ENCODE peak calls at places on chromosomes 7 and 10, in seven cellular contexts. R is thoracic aorta; T is thyroid gland; H is naive thymus-derived CD4-positive, alpha-beta T cell; S is caudate nucleus; F is keratinocyte; O is lower lobe of right lung. Q is an unnamed sample.

GRCh38 chr7:37432240-37432917 is 16.3 kb downstream of the ELMO1 start:
- DNase-seq in R (no peak), T (no peak), H (peak), S (no peak), F (no peak), O (no peak), Q (no peak)

GRCh38 chr7:105954711-105955110 is 8.4 kb upstream of the CDHR3 start:
- DNase-seq in R (no peak), T (no peak), H (no peak), S (no peak), F (no peak), O (no peak), Q (no peak)

GRCh38 chr7:74452748-74453320 is 872 bp upstream of the GTF2IRD1 start:
- DNase-seq in R (no peak), T (no peak), H (no peak), S (no peak), F (no peak), O (no peak), Q (no peak)

GRCh38 chr10:64571053-64571452 is 1049.9 kb downstream of the REEP3 start:
- DNase-seq in R (no peak), T (no peak), H (no peak), S (no peak), F (no peak), O (no peak), Q (no peak)

GRCh38 chr10:105150486-105150885 is 509.4 kb downstream of the SORCS3 start:
- DNase-seq in R (no peak), T (no peak), H (no peak), S (no peak), F (no peak), O (no peak), Q (no peak)

GRCh38 chr7:28625446-28625845 is 213.1 kb downstream of the CREB5 start:
- DNase-seq in R (no peak), T (no peak), H (no peak), S (no peak), F (no peak), O (no peak), Q (no peak)

GRCh38 chr7:111333010-111333409 is 229.3 kb downstream of the IMMP2L start:
- DNase-seq in R (no peak), T (no peak), H (no peak), S (no peak), F (no peak), O (no peak), Q (no peak)

GRCh38 chr10:131829156-131829930 is 71.5 kb upstream of the PPP2R2D start:
- DNase-seq in R (no peak), T (no peak), H (no peak), S (no peak), F (no peak), O (peak), Q (no peak)

GRCh38 chr7:52119537-52119936 is 802.9 kb upstream of the COBL start:
- DNase-seq in R (no peak), T (no peak), H (no peak), S (no peak), F (no peak), O (no peak), Q (no peak)

GRCh38 chr7:52114056-52114455 is 797.4 kb upstream of the COBL start:
- DNase-seq in R (no peak), T (no peak), H (no peak), S (no peak), F (no peak), O (no peak), Q (no peak)

DNA sequence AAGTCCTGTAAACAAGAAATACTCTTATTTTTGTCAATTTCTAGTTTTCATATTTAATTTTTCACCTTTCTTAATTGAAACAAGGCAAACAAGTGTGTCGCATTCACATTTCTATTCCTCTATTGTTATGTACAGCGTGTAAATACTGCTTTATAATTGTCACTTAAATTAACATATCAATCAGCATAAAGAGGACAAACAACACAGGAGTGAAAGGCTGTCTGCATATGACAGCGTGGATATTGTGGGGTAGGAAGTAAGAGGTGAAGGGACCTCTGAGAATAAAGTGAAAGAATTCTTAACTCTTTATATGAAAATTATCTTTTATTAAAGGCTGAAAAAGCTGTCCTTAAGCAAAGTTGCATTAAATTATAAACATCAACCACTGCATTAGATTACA is 797.9 kb upstream of the COBL start:
- DNase-seq in R (no peak), T (no peak), H (no peak), S (no peak), F (no peak), O (no peak), Q (no peak)
- H3K27ac ChIP-seq in R (no peak), T (no peak), H (no peak), S (no peak), F (no peak), O (no peak), Q (no peak)

GRCh38 chr7:140678081-140678815 is 5.5 kb downstream of the ADCK2 start:
- DNase-seq in R (no peak), T (no peak), H (no peak), S (no peak), F (no peak), O (no peak), Q (no peak)

GRCh38 chr7:140679186-140679585 is 6.4 kb downstream of the ADCK2 start:
- DNase-seq in R (no peak), T (no peak), H (no peak), S (no peak), F (no peak), O (no peak), Q (no peak)

GRCh38 chr7:140678816-140679130 is 6.0 kb downstream of the ADCK2 start:
- DNase-seq in R (no peak), T (no peak), H (no peak), S (no peak), F (no peak), O (no peak), Q (no peak)

GRCh38 chr7:140676303-140676702 is 3.6 kb downstream of the ADCK2 start:
- DNase-seq in R (no peak), T (no peak), H (no peak), S (no peak), F (no peak), O (no peak), Q (no peak)

DNA sequence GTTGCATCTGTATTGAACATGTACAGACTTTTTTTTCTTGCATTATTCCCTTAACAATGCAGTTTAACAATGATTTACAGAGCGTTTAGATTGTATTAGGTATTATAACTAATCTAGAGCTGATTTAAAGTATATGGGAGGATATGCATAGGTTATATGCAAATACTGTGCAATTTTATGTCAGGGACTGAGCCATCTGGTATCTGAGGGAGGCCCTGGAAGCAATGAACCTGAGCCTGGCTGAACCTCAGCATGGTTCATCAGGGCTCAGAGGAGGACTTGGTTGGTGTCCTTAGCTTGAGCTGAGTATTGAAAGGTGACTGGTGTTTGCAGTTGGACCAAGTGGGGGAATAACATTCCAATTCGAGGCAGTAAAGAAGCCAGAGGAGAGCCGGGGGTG is 4.8 kb downstream of the ADCK2 start:
- DNase-seq in R (no peak), T (no peak), H (no peak), S (no peak), F (no peak), O (no peak), Q (no peak)
- H3K27ac ChIP-seq in R (no peak), T (no peak), H (no peak), S (no peak), F (no peak), O (no peak), Q (no peak)

DNA sequence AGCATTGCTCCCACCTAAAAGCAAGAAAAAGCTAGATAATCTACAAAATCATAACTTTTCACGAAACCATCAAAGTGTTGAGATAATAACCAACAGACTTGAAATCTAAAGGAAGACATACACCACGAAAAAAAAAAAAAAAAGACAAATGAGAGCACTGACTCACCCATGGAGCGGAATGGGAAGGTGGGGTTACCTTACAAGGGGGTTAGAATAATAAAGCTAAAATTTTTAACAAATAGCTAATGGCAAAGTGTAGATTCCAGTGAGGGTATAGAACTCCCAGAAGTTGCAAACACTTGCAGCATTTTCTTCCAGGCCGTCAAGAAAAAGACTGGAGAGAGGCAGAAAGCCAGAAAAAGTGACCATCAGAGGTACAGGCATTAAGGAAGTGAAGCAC is 27.2 kb downstream of the IPMK start:
- DNase-seq in R (no peak), T (no peak), H (no peak), S (no peak), F (no peak), O (no peak), Q (no peak)
- H3K27ac ChIP-seq in R (no peak), T (no peak), H (no peak), S (no peak), F (no peak), O (no peak), Q (no peak)

DNA sequence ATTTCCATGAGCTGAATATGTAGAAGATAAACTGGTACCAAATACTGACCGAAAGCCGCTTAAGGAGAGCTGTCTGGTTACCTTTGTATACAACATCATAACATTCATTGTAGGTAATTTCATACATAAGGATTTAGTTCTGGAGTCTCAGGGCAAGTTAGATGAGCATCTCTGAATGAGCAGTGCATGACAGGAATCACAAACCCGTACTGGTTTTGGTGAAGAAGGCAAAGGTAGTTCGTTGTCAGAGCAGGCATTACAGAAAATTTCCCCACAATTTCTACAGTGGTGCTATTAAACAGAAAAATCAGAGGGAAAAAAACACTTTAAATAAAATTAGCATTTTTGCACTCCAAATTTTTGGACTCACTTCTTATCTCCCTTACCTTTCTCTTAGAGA is 12.9 kb upstream of the PBLD start:
- DNase-seq in R (no peak), T (no peak), H (no peak), S (no peak), F (no peak), O (no peak), Q (no peak)
- H3K27ac ChIP-seq in R (no peak), T (no peak), H (no peak), S (no peak), F (no peak), O (no peak), Q (no peak)

GRCh38 chr10:102119417-102120141 is 589 bp downstream of the LDB1 start:
- DNase-seq in R (no peak), T (peak), H (no peak), S (no peak), F (no peak), O (peak), Q (peak)
- H3K27ac ChIP-seq in R (peak), T (peak), H (peak), S (peak), F (peak), O (peak), Q (peak)

GRCh38 chr10:114332301-114332797 is 72.0 kb downstream of the AFAP1L2 start:
- DNase-seq in R (no peak), T (no peak), H (no peak), S (no peak), F (no peak), O (no peak), Q (no peak)
- H3K27ac ChIP-seq in R (peak), T (peak), H (no peak), S (no peak), F (no peak), O (no peak), Q (no peak)

DNA sequence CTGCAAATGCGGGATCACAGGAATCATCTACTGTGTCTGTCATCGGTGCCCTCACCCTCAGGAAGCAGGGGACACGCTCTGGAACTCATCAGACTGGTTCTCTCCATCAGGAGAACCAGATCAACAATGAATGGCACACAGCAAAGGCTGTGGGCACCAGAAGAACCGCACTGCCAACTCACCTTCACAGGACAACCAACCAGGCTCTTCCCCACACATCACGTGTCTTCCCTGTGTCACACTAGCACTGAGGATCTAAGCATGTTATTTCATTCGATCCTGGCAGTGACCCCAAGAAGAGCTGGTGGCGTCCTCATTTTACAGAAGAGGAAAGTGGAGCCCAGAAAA is 106.1 kb downstream of the TNS3 start:
- DNase-seq in R (no peak), T (no peak), H (no peak), S (no peak), F (no peak), O (no peak), Q (no peak)
- H3K27ac ChIP-seq in R (peak), T (peak), H (no peak), S (no peak), F (no peak), O (peak), Q (no peak)

DNA sequence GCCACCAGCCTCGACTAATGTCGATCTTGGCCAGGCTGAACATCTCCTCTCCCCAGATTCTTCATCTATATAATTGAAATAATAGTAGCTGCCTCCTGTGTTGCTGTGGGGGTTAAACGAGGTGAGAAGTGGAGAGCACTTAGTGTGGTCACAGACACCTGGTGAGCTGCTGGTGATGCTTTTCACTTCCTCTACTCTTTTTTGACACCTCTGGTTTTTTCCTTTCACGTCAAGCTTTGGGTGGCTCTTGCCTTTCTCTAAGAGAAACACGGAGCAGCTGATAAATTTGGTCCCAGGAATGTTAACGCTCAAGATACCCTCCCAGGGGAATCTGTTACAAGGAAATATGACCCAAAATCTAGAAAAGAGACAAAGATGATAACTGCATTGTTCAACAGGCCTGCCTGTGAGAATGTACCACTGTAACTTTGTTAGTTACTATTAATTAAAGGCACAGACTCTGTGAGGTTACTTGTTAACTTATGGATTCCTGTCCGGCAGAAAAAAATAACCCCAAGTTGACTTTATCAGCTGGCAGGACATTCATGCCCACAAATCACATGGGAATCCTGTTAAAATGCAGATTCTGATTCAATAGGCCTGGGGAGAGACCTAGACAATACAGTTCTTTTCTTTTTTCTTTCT is 9.5 kb upstream of the NPFFR1 start:
- DNase-seq in R (no peak), T (no peak), H (no peak), S (no peak), F (no peak), O (no peak), Q (no peak)
- H3K27ac ChIP-seq in R (no peak), T (no peak), H (no peak), S (no peak), F (no peak), O (no peak), Q (no peak)

GRCh38 chr10:111481271-111482073 is 404.6 kb downstream of the ADRA2A start:
- DNase-seq in R (no peak), T (no peak), H (no peak), S (no peak), F (peak), O (no peak), Q (no peak)
- H3K27ac ChIP-seq in R (no peak), T (no peak), H (no peak), S (no peak), F (peak), O (no peak), Q (no peak)